ENCODE peak calls at places on chromosomes 1 and 21, in seven cellular contexts. One of them, this sample, is unnamed.

GRCh38 chr1:28112388-28113311 is 24.2 kb upstream of the EYA3 start:
- DNase-seq in K562: peak
- DNase-seq in GM12878: no peak
- DNase-seq in NT2/D1: no peak
- DNase-seq in HepG2: peak
- DNase-seq in H1: no peak
- DNase-seq in HCT116: peak
- DNase-seq in this sample: no peak

GRCh38 chr1:18800258-18800657 is 59.2 kb downstream of the TAS1R2 start:
- DNase-seq in H1: no peak
- DNase-seq in K562: peak
- DNase-seq in HepG2: no peak
- DNase-seq in NT2/D1: no peak
- DNase-seq in GM12878: no peak
- DNase-seq in HCT116: no peak
- DNase-seq in this sample: no peak

GRCh38 chr1:72547412-72547811 is 265.1 kb upstream of the NEGR1 start:
- DNase-seq in HCT116: no peak
- DNase-seq in NT2/D1: peak
- DNase-seq in K562: no peak
- DNase-seq in H1: no peak
- DNase-seq in HepG2: no peak
- DNase-seq in GM12878: no peak
- DNase-seq in this sample: no peak

GRCh38 chr1:93702102-93702827 is 20.6 kb upstream of the BCAR3 start:
- DNase-seq in GM12878: no peak
- DNase-seq in K562: no peak
- DNase-seq in NT2/D1: no peak
- DNase-seq in HCT116: no peak
- DNase-seq in HepG2: no peak
- DNase-seq in H1: no peak
- DNase-seq in this sample: peak

GRCh38 chr1:115671176-115672062 is 29.6 kb downstream of the VANGL1 start:
- DNase-seq in H1: no peak
- DNase-seq in GM12878: no peak
- DNase-seq in K562: no peak
- DNase-seq in HCT116: peak
- DNase-seq in NT2/D1: no peak
- DNase-seq in HepG2: peak
- DNase-seq in this sample: no peak

GRCh38 chr1:111719561-111720239 is 19.5 kb downstream of the INKA2 start:
- DNase-seq in NT2/D1: no peak
- DNase-seq in GM12878: no peak
- DNase-seq in K562: no peak
- DNase-seq in HCT116: no peak
- DNase-seq in HepG2: no peak
- DNase-seq in H1: no peak
- DNase-seq in this sample: no peak

GRCh38 chr1:156320560-156320959 is 17.5 kb downstream of the CCT3 start:
- DNase-seq in H1: no peak
- DNase-seq in HCT116: no peak
- DNase-seq in HepG2: no peak
- DNase-seq in NT2/D1: no peak
- DNase-seq in GM12878: no peak
- DNase-seq in K562: no peak
- DNase-seq in this sample: no peak

GRCh38 chr1:1893291-1893985 is 2.6 kb upstream of the GNB1 start:
- DNase-seq in H1: no peak
- DNase-seq in HepG2: no peak
- DNase-seq in NT2/D1: no peak
- DNase-seq in K562: no peak
- DNase-seq in HCT116: no peak
- DNase-seq in GM12878: no peak
- DNase-seq in this sample: no peak

GRCh38 chr1:22376546-22376945 is 75.1 kb upstream of the ZBTB40 start:
- DNase-seq in H1: no peak
- DNase-seq in HCT116: no peak
- DNase-seq in NT2/D1: no peak
- DNase-seq in GM12878: no peak
- DNase-seq in K562: no peak
- DNase-seq in HepG2: no peak
- DNase-seq in this sample: no peak

GRCh38 chr1:79539001-79539400 is 532.5 kb upstream of the ADGRL4 start:
- DNase-seq in K562: no peak
- DNase-seq in HepG2: no peak
- DNase-seq in NT2/D1: no peak
- DNase-seq in GM12878: no peak
- DNase-seq in H1: no peak
- DNase-seq in HCT116: no peak
- DNase-seq in this sample: no peak

GRCh38 chr1:78586572-78586971 is 33.7 kb upstream of the IFI44L start:
- DNase-seq in H1: no peak
- DNase-seq in K562: no peak
- DNase-seq in NT2/D1: no peak
- DNase-seq in HCT116: no peak
- DNase-seq in GM12878: no peak
- DNase-seq in HepG2: no peak
- DNase-seq in this sample: no peak

GRCh38 chr1:166086113-166086908 is 80.5 kb downstream of the FAM78B start:
- DNase-seq in HepG2: peak
- DNase-seq in HCT116: no peak
- DNase-seq in H1: no peak
- DNase-seq in GM12878: peak
- DNase-seq in K562: no peak
- DNase-seq in NT2/D1: no peak
- DNase-seq in this sample: no peak

GRCh38 chr1:51661081-51661518 is 44.2 kb downstream of the OSBPL9 start:
- DNase-seq in H1: no peak
- DNase-seq in K562: no peak
- DNase-seq in HepG2: no peak
- DNase-seq in HCT116: no peak
- DNase-seq in GM12878: no peak
- DNase-seq in NT2/D1: no peak
- DNase-seq in this sample: no peak

GRCh38 chr1:81008298-81008697 is 792.4 kb upstream of the ADGRL2 start:
- DNase-seq in K562: no peak
- DNase-seq in HCT116: no peak
- DNase-seq in HepG2: no peak
- DNase-seq in NT2/D1: no peak
- DNase-seq in GM12878: no peak
- DNase-seq in H1: no peak
- DNase-seq in this sample: no peak

GRCh38 chr1:50605186-50605875 is 182.1 kb upstream of the DMRTA2 start:
- DNase-seq in H1: no peak
- DNase-seq in HepG2: peak
- DNase-seq in K562: peak
- DNase-seq in GM12878: no peak
- DNase-seq in NT2/D1: peak
- DNase-seq in HCT116: peak
- DNase-seq in this sample: peak

GRCh38 chr1:190563230-190563629 is 85.6 kb upstream of the BRINP3 start:
- DNase-seq in H1: no peak
- DNase-seq in NT2/D1: no peak
- DNase-seq in HCT116: no peak
- DNase-seq in GM12878: no peak
- DNase-seq in K562: no peak
- DNase-seq in HepG2: no peak
- DNase-seq in this sample: no peak

GRCh38 chr1:116571215-116571919 is 541 bp upstream of the CD58 start:
- DNase-seq in HCT116: no peak
- DNase-seq in K562: peak
- DNase-seq in HepG2: no peak
- DNase-seq in H1: no peak
- DNase-seq in GM12878: no peak
- DNase-seq in NT2/D1: no peak
- DNase-seq in this sample: peak

GRCh38 chr1:229509576-229509975 is 1.4 kb upstream of the NUP133 start:
- DNase-seq in HCT116: no peak
- DNase-seq in HepG2: peak
- DNase-seq in NT2/D1: no peak
- DNase-seq in GM12878: no peak
- DNase-seq in H1: no peak
- DNase-seq in K562: peak
- DNase-seq in this sample: no peak

GRCh38 chr1:30414086-30414850 is 309.1 kb downstream of the MATN1 start:
- DNase-seq in NT2/D1: no peak
- DNase-seq in GM12878: no peak
- DNase-seq in HCT116: no peak
- DNase-seq in HepG2: no peak
- DNase-seq in K562: no peak
- DNase-seq in H1: no peak
- DNase-seq in this sample: no peak

GRCh38 chr1:161175771-161176453 is 1.4 kb downstream of the B4GALT3 start:
- DNase-seq in K562: no peak
- DNase-seq in NT2/D1: no peak
- DNase-seq in H1: no peak
- DNase-seq in HepG2: no peak
- DNase-seq in GM12878: no peak
- DNase-seq in HCT116: no peak
- DNase-seq in this sample: no peak

GRCh38 chr1:154326546-154327465 is 1.5 kb downstream of the ATP8B2 start:
- DNase-seq in H1: no peak
- DNase-seq in HCT116: no peak
- DNase-seq in NT2/D1: no peak
- DNase-seq in HepG2: no peak
- DNase-seq in GM12878: no peak
- DNase-seq in K562: peak
- DNase-seq in this sample: no peak

GRCh38 chr21:27094182-27094948 is 127.5 kb upstream of the ADAMTS5 start:
- DNase-seq in NT2/D1: no peak
- DNase-seq in H1: no peak
- DNase-seq in K562: no peak
- DNase-seq in HCT116: no peak
- DNase-seq in HepG2: no peak
- DNase-seq in GM12878: no peak
- DNase-seq in this sample: no peak

GRCh38 chr1:79859212-79859948 is 852.9 kb upstream of the ADGRL4 start:
- DNase-seq in H1: no peak
- DNase-seq in NT2/D1: no peak
- DNase-seq in HepG2: no peak
- DNase-seq in K562: no peak
- DNase-seq in HCT116: no peak
- DNase-seq in GM12878: no peak
- DNase-seq in this sample: no peak

GRCh38 chr1:64072089-64072835 is 131.2 kb upstream of the UBE2U start:
- DNase-seq in H1: no peak
- DNase-seq in K562: no peak
- DNase-seq in GM12878: no peak
- DNase-seq in NT2/D1: no peak
- DNase-seq in HepG2: no peak
- DNase-seq in HCT116: no peak
- DNase-seq in this sample: no peak

GRCh38 chr1:222994506-222995229 is 148.4 kb downstream of the TLR5 start:
- DNase-seq in GM12878: no peak
- DNase-seq in NT2/D1: no peak
- DNase-seq in H1: no peak
- DNase-seq in K562: no peak
- DNase-seq in HCT116: no peak
- DNase-seq in HepG2: no peak
- DNase-seq in this sample: no peak

GRCh38 chr1:233719626-233720334 is 105.9 kb downstream of the KCNK1 start:
- DNase-seq in GM12878: no peak
- DNase-seq in HCT116: no peak
- DNase-seq in HepG2: no peak
- DNase-seq in H1: no peak
- DNase-seq in NT2/D1: no peak
- DNase-seq in K562: no peak
- DNase-seq in this sample: no peak

GRCh38 chr1:87424541-87424940 is 95.9 kb downstream of the LMO4 start:
- DNase-seq in NT2/D1: no peak
- DNase-seq in GM12878: no peak
- DNase-seq in K562: no peak
- DNase-seq in HepG2: no peak
- DNase-seq in HCT116: no peak
- DNase-seq in H1: no peak
- DNase-seq in this sample: no peak

GRCh38 chr1:3277623-3278022 is 176.8 kb upstream of the ARHGEF16 start:
- DNase-seq in HCT116: no peak
- DNase-seq in H1: no peak
- DNase-seq in K562: no peak
- DNase-seq in GM12878: no peak
- DNase-seq in HepG2: no peak
- DNase-seq in NT2/D1: no peak
- DNase-seq in this sample: no peak

GRCh38 chr1:43225168-43225567 is 44.6 kb upstream of the TMEM125 start:
- DNase-seq in HCT116: no peak
- DNase-seq in K562: peak
- DNase-seq in GM12878: no peak
- DNase-seq in H1: no peak
- DNase-seq in NT2/D1: no peak
- DNase-seq in HepG2: no peak
- DNase-seq in this sample: no peak
- TF ChIP-seq YY1 in HCT116: no peak
- TF ChIP-seq YY1 in K562: no peak
- TF ChIP-seq YY1 in GM12878: no peak
- TF ChIP-seq YY1 in H1: no peak
- TF ChIP-seq YY1 in NT2/D1: no peak
- TF ChIP-seq YY1 in HepG2: no peak
- TF ChIP-seq YY1 in this sample: no peak

DNA sequence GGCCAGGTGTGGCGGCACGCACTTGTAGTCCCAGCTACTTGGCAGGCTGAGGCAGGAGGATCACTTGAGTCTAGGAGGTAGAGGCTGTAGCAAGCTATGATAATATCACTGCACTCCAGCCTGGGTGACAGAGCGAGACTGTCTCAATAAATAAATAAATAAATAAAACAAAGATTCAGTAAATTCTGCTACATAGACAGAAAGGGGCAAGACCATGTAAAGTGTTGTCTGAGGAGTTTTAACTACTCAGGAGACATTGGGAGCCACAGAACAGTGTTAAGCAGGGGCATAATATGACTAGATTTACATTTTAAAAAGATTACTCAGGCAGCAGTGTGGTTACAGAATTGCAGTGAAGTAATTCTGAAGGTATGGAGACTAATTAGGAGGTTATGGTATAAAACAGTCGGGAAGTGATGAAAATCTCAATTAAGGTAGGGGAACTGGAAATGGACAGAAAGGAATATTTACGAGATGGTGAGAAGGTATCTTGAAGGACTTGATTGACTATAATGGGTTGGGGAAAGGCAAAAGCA is 94.7 kb downstream of the ATP1B1 start:
- DNase-seq in HepG2: no peak
- DNase-seq in NT2/D1: no peak
- DNase-seq in K562: no peak
- DNase-seq in GM12878: no peak
- DNase-seq in H1: no peak
- DNase-seq in HCT116: no peak
- DNase-seq in this sample: no peak
- TF ChIP-seq YY1 in HepG2: no peak
- TF ChIP-seq YY1 in NT2/D1: no peak
- TF ChIP-seq YY1 in K562: no peak
- TF ChIP-seq YY1 in GM12878: no peak
- TF ChIP-seq YY1 in H1: no peak
- TF ChIP-seq YY1 in HCT116: no peak
- TF ChIP-seq YY1 in this sample: no peak

GRCh38 chr1:8687053-8687452 is 130.4 kb downstream of the RERE start:
- DNase-seq in K562: no peak
- DNase-seq in HCT116: no peak
- DNase-seq in HepG2: no peak
- DNase-seq in NT2/D1: no peak
- DNase-seq in GM12878: no peak
- DNase-seq in H1: no peak
- DNase-seq in this sample: no peak
- TF ChIP-seq YY1 in K562: no peak
- TF ChIP-seq YY1 in HCT116: no peak
- TF ChIP-seq YY1 in HepG2: no peak
- TF ChIP-seq YY1 in NT2/D1: no peak
- TF ChIP-seq YY1 in GM12878: no peak
- TF ChIP-seq YY1 in H1: no peak
- TF ChIP-seq YY1 in this sample: no peak

GRCh38 chr1:31445951-31446350 is 32.9 kb downstream of the SERINC2 start:
- DNase-seq in GM12878: no peak
- DNase-seq in NT2/D1: no peak
- DNase-seq in K562: no peak
- DNase-seq in HCT116: no peak
- DNase-seq in HepG2: no peak
- DNase-seq in H1: no peak
- DNase-seq in this sample: no peak
- TF ChIP-seq YY1 in GM12878: no peak
- TF ChIP-seq YY1 in NT2/D1: no peak
- TF ChIP-seq YY1 in K562: no peak
- TF ChIP-seq YY1 in HCT116: no peak
- TF ChIP-seq YY1 in HepG2: no peak
- TF ChIP-seq YY1 in H1: no peak
- TF ChIP-seq YY1 in this sample: no peak